ENCODE peak calls at places on chromosome 7, in ten cellular contexts. One of them, this sample, is unnamed.

GRCh38 chr7:142482899-142483658 is 225.2 kb upstream of the PRSS58 start:
- DNase-seq in cardiac fibroblast: peak
- DNase-seq in epithelial cell of proximal tubule: no peak
- DNase-seq in Peyer's patch: no peak
- DNase-seq in ovary: no peak
- DNase-seq in IMR-90: peak
- DNase-seq in cardiac muscle cell: peak
- DNase-seq in gastrocnemius medialis: no peak
- DNase-seq in CD8-positive, alpha-beta T cell: peak
- DNase-seq in heart left ventricle: no peak
- DNase-seq in this sample: peak

GRCh38 chr7:66306243-66306642 is 101.1 kb downstream of the TPST1 start:
- DNase-seq in epithelial cell of proximal tubule: no peak
- DNase-seq in ovary: no peak
- DNase-seq in gastrocnemius medialis: no peak
- DNase-seq in CD8-positive, alpha-beta T cell: no peak
- DNase-seq in Peyer's patch: no peak
- DNase-seq in heart left ventricle: no peak
- DNase-seq in cardiac fibroblast: no peak
- DNase-seq in IMR-90: peak
- DNase-seq in cardiac muscle cell: no peak
- DNase-seq in this sample: no peak

GRCh38 chr7:17186745-17187144 is 111.7 kb upstream of the AHR start:
- DNase-seq in Peyer's patch: no peak
- DNase-seq in epithelial cell of proximal tubule: no peak
- DNase-seq in ovary: no peak
- DNase-seq in CD8-positive, alpha-beta T cell: no peak
- DNase-seq in IMR-90: no peak
- DNase-seq in cardiac fibroblast: no peak
- DNase-seq in heart left ventricle: no peak
- DNase-seq in cardiac muscle cell: no peak
- DNase-seq in gastrocnemius medialis: no peak
- DNase-seq in this sample: no peak

GRCh38 chr7:37211097-37211496 is 237.6 kb downstream of the ELMO1 start:
- DNase-seq in cardiac fibroblast: peak
- DNase-seq in ovary: peak
- DNase-seq in epithelial cell of proximal tubule: no peak
- DNase-seq in CD8-positive, alpha-beta T cell: no peak
- DNase-seq in Peyer's patch: no peak
- DNase-seq in cardiac muscle cell: peak
- DNase-seq in heart left ventricle: peak
- DNase-seq in gastrocnemius medialis: peak
- DNase-seq in IMR-90: peak
- DNase-seq in this sample: peak

GRCh38 chr7:80974396-80975358 is 55.8 kb upstream of the SEMA3C start:
- DNase-seq in ovary: no peak
- DNase-seq in IMR-90: no peak
- DNase-seq in CD8-positive, alpha-beta T cell: no peak
- DNase-seq in cardiac fibroblast: no peak
- DNase-seq in heart left ventricle: no peak
- DNase-seq in gastrocnemius medialis: no peak
- DNase-seq in Peyer's patch: no peak
- DNase-seq in epithelial cell of proximal tubule: no peak
- DNase-seq in cardiac muscle cell: no peak
- DNase-seq in this sample: peak

GRCh38 chr7:8305625-8306388 is 43.8 kb upstream of the ICA1 start:
- DNase-seq in cardiac fibroblast: no peak
- DNase-seq in epithelial cell of proximal tubule: no peak
- DNase-seq in ovary: no peak
- DNase-seq in IMR-90: no peak
- DNase-seq in cardiac muscle cell: no peak
- DNase-seq in heart left ventricle: no peak
- DNase-seq in CD8-positive, alpha-beta T cell: no peak
- DNase-seq in Peyer's patch: no peak
- DNase-seq in gastrocnemius medialis: no peak
- DNase-seq in this sample: no peak

GRCh38 chr7:81383848-81384247 is 386.0 kb downstream of the HGF start:
- DNase-seq in CD8-positive, alpha-beta T cell: no peak
- DNase-seq in ovary: no peak
- DNase-seq in cardiac fibroblast: no peak
- DNase-seq in heart left ventricle: no peak
- DNase-seq in epithelial cell of proximal tubule: no peak
- DNase-seq in Peyer's patch: no peak
- DNase-seq in gastrocnemius medialis: no peak
- DNase-seq in cardiac muscle cell: no peak
- DNase-seq in IMR-90: no peak
- DNase-seq in this sample: no peak

GRCh38 chr7:72183835-72184234 is 228.3 kb downstream of the CALN1 start:
- DNase-seq in cardiac muscle cell: peak
- DNase-seq in epithelial cell of proximal tubule: no peak
- DNase-seq in ovary: no peak
- DNase-seq in Peyer's patch: no peak
- DNase-seq in cardiac fibroblast: no peak
- DNase-seq in CD8-positive, alpha-beta T cell: no peak
- DNase-seq in heart left ventricle: no peak
- DNase-seq in IMR-90: no peak
- DNase-seq in gastrocnemius medialis: no peak
- DNase-seq in this sample: no peak

GRCh38 chr7:136180984-136181383 is 203.8 kb upstream of the MTPN start:
- DNase-seq in Peyer's patch: no peak
- DNase-seq in ovary: no peak
- DNase-seq in cardiac fibroblast: no peak
- DNase-seq in gastrocnemius medialis: no peak
- DNase-seq in epithelial cell of proximal tubule: no peak
- DNase-seq in IMR-90: no peak
- DNase-seq in CD8-positive, alpha-beta T cell: no peak
- DNase-seq in heart left ventricle: no peak
- DNase-seq in cardiac muscle cell: no peak
- DNase-seq in this sample: no peak

GRCh38 chr7:69450436-69450835 is 147.8 kb upstream of the AUTS2 start:
- DNase-seq in heart left ventricle: no peak
- DNase-seq in IMR-90: no peak
- DNase-seq in CD8-positive, alpha-beta T cell: no peak
- DNase-seq in cardiac fibroblast: no peak
- DNase-seq in ovary: no peak
- DNase-seq in gastrocnemius medialis: no peak
- DNase-seq in epithelial cell of proximal tubule: no peak
- DNase-seq in cardiac muscle cell: no peak
- DNase-seq in Peyer's patch: no peak
- DNase-seq in this sample: no peak

GRCh38 chr7:77388055-77388454 is 28.1 kb downstream of the GSAP start:
- DNase-seq in cardiac fibroblast: no peak
- DNase-seq in heart left ventricle: no peak
- DNase-seq in epithelial cell of proximal tubule: no peak
- DNase-seq in ovary: no peak
- DNase-seq in IMR-90: no peak
- DNase-seq in gastrocnemius medialis: no peak
- DNase-seq in CD8-positive, alpha-beta T cell: no peak
- DNase-seq in cardiac muscle cell: no peak
- DNase-seq in Peyer's patch: no peak
- DNase-seq in this sample: no peak

GRCh38 chr7:114922652-114923402 is 933 bp downstream of the MDFIC start:
- DNase-seq in gastrocnemius medialis: peak
- DNase-seq in CD8-positive, alpha-beta T cell: peak
- DNase-seq in ovary: peak
- DNase-seq in epithelial cell of proximal tubule: no peak
- DNase-seq in heart left ventricle: peak
- DNase-seq in IMR-90: peak
- DNase-seq in cardiac muscle cell: peak
- DNase-seq in Peyer's patch: peak
- DNase-seq in cardiac fibroblast: peak
- DNase-seq in this sample: peak

GRCh38 chr7:133936074-133936473 is 191.1 kb upstream of the LRGUK start:
- DNase-seq in IMR-90: peak
- DNase-seq in CD8-positive, alpha-beta T cell: no peak
- DNase-seq in Peyer's patch: no peak
- DNase-seq in heart left ventricle: no peak
- DNase-seq in gastrocnemius medialis: no peak
- DNase-seq in epithelial cell of proximal tubule: no peak
- DNase-seq in cardiac fibroblast: peak
- DNase-seq in cardiac muscle cell: peak
- DNase-seq in ovary: no peak
- DNase-seq in this sample: no peak

GRCh38 chr7:38391751-38392150 is 118.3 kb upstream of the TARP start:
- DNase-seq in heart left ventricle: no peak
- DNase-seq in gastrocnemius medialis: no peak
- DNase-seq in Peyer's patch: no peak
- DNase-seq in ovary: no peak
- DNase-seq in IMR-90: no peak
- DNase-seq in cardiac muscle cell: no peak
- DNase-seq in cardiac fibroblast: no peak
- DNase-seq in CD8-positive, alpha-beta T cell: no peak
- DNase-seq in epithelial cell of proximal tubule: no peak
- DNase-seq in this sample: no peak

GRCh38 chr7:20328692-20329091 is 2.0 kb upstream of the ITGB8 start:
- DNase-seq in epithelial cell of proximal tubule: no peak
- DNase-seq in cardiac fibroblast: no peak
- DNase-seq in IMR-90: no peak
- DNase-seq in CD8-positive, alpha-beta T cell: no peak
- DNase-seq in gastrocnemius medialis: no peak
- DNase-seq in ovary: no peak
- DNase-seq in Peyer's patch: no peak
- DNase-seq in cardiac muscle cell: no peak
- DNase-seq in heart left ventricle: no peak
- DNase-seq in this sample: no peak
- H3K4me3 ChIP-seq in epithelial cell of proximal tubule: peak
- H3K4me3 ChIP-seq in cardiac fibroblast: no peak
- H3K4me3 ChIP-seq in IMR-90: no peak
- H3K4me3 ChIP-seq in CD8-positive, alpha-beta T cell: no peak
- H3K4me3 ChIP-seq in gastrocnemius medialis: no peak
- H3K4me3 ChIP-seq in ovary: no peak
- H3K4me3 ChIP-seq in Peyer's patch: no peak
- H3K4me3 ChIP-seq in cardiac muscle cell: no peak
- H3K4me3 ChIP-seq in heart left ventricle: no peak
- H3K4me3 ChIP-seq in this sample: no peak

GRCh38 chr7:89771003-89771636 is 383.1 kb upstream of the STEAP1 start:
- DNase-seq in cardiac fibroblast: no peak
- DNase-seq in cardiac muscle cell: no peak
- DNase-seq in epithelial cell of proximal tubule: no peak
- DNase-seq in ovary: no peak
- DNase-seq in Peyer's patch: no peak
- DNase-seq in CD8-positive, alpha-beta T cell: no peak
- DNase-seq in heart left ventricle: no peak
- DNase-seq in IMR-90: no peak
- DNase-seq in gastrocnemius medialis: no peak
- DNase-seq in this sample: no peak
- TF ChIP-seq CTCF in cardiac fibroblast: no peak
- TF ChIP-seq CTCF in cardiac muscle cell: no peak
- TF ChIP-seq CTCF in epithelial cell of proximal tubule: peak
- TF ChIP-seq CTCF in ovary: no peak
- TF ChIP-seq CTCF in Peyer's patch: no peak
- TF ChIP-seq CTCF in CD8-positive, alpha-beta T cell: no peak
- TF ChIP-seq CTCF in heart left ventricle: no peak
- TF ChIP-seq CTCF in IMR-90: no peak
- TF ChIP-seq CTCF in gastrocnemius medialis: no peak
- TF ChIP-seq CTCF in this sample: peak

GRCh38 chr7:139774376-139774775 is 3.4 kb downstream of the HIPK2 start:
- DNase-seq in IMR-90: peak
- DNase-seq in gastrocnemius medialis: no peak
- DNase-seq in epithelial cell of proximal tubule: no peak
- DNase-seq in cardiac muscle cell: peak
- DNase-seq in ovary: no peak
- DNase-seq in heart left ventricle: no peak
- DNase-seq in Peyer's patch: no peak
- DNase-seq in cardiac fibroblast: peak
- DNase-seq in CD8-positive, alpha-beta T cell: no peak
- DNase-seq in this sample: peak

GRCh38 chr7:139772837-139773236 is 5.0 kb downstream of the HIPK2 start:
- DNase-seq in CD8-positive, alpha-beta T cell: no peak
- DNase-seq in heart left ventricle: no peak
- DNase-seq in ovary: no peak
- DNase-seq in IMR-90: no peak
- DNase-seq in epithelial cell of proximal tubule: no peak
- DNase-seq in gastrocnemius medialis: no peak
- DNase-seq in Peyer's patch: no peak
- DNase-seq in cardiac muscle cell: no peak
- DNase-seq in cardiac fibroblast: no peak
- DNase-seq in this sample: no peak

GRCh38 chr7:139773372-139773771 is 4.4 kb downstream of the HIPK2 start:
- DNase-seq in epithelial cell of proximal tubule: no peak
- DNase-seq in ovary: no peak
- DNase-seq in CD8-positive, alpha-beta T cell: no peak
- DNase-seq in cardiac fibroblast: no peak
- DNase-seq in IMR-90: no peak
- DNase-seq in gastrocnemius medialis: no peak
- DNase-seq in cardiac muscle cell: no peak
- DNase-seq in Peyer's patch: no peak
- DNase-seq in heart left ventricle: no peak
- DNase-seq in this sample: no peak

GRCh38 chr7:139771001-139771956 is 6.5 kb downstream of the HIPK2 start:
- DNase-seq in ovary: no peak
- DNase-seq in IMR-90: peak
- DNase-seq in epithelial cell of proximal tubule: no peak
- DNase-seq in cardiac muscle cell: peak
- DNase-seq in heart left ventricle: no peak
- DNase-seq in cardiac fibroblast: peak
- DNase-seq in CD8-positive, alpha-beta T cell: no peak
- DNase-seq in gastrocnemius medialis: no peak
- DNase-seq in Peyer's patch: no peak
- DNase-seq in this sample: peak

GRCh38 chr7:139772115-139772514 is 5.7 kb downstream of the HIPK2 start:
- DNase-seq in heart left ventricle: no peak
- DNase-seq in cardiac muscle cell: peak
- DNase-seq in cardiac fibroblast: no peak
- DNase-seq in Peyer's patch: no peak
- DNase-seq in gastrocnemius medialis: no peak
- DNase-seq in epithelial cell of proximal tubule: no peak
- DNase-seq in ovary: no peak
- DNase-seq in IMR-90: no peak
- DNase-seq in CD8-positive, alpha-beta T cell: no peak
- DNase-seq in this sample: peak
- H3K4me3 ChIP-seq in heart left ventricle: no peak
- H3K4me3 ChIP-seq in cardiac muscle cell: no peak
- H3K4me3 ChIP-seq in cardiac fibroblast: no peak
- H3K4me3 ChIP-seq in Peyer's patch: no peak
- H3K4me3 ChIP-seq in gastrocnemius medialis: no peak
- H3K4me3 ChIP-seq in epithelial cell of proximal tubule: no peak
- H3K4me3 ChIP-seq in ovary: no peak
- H3K4me3 ChIP-seq in IMR-90: no peak
- H3K4me3 ChIP-seq in CD8-positive, alpha-beta T cell: no peak
- H3K4me3 ChIP-seq in this sample: no peak

DNA sequence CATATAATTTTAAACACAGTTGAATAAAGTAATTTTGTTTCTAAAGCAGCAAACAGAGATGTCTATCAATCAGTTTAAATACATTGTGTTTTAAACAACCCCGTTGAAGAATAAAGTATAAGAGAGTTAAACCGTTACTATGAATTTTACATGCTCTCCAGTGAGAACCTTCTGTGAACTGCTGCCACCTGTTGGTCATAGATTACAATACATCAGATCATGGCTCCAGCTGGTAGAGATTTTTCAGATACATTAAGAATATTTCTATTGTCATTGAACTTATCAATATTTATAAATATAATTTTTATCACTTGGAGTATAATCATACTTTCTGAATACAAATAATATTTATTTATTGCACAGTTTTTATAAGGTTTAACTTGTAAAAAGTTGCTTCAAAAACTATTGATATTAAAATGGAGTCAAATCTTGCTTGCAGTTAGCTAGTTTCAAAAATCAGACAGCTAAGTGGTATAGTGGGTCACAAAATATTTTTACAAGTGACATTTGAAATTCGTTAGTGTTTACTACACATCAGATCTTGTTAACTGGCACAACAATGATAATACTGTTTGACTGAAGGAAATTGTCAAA is 561.1 kb upstream of the PHF14 start:
- DNase-seq in cardiac muscle cell: peak
- DNase-seq in ovary: no peak
- DNase-seq in epithelial cell of proximal tubule: no peak
- DNase-seq in IMR-90: peak
- DNase-seq in CD8-positive, alpha-beta T cell: no peak
- DNase-seq in cardiac fibroblast: peak
- DNase-seq in Peyer's patch: no peak
- DNase-seq in gastrocnemius medialis: no peak
- DNase-seq in heart left ventricle: peak
- DNase-seq in this sample: peak
- TF ChIP-seq CTCF in cardiac muscle cell: peak
- TF ChIP-seq CTCF in ovary: no peak
- TF ChIP-seq CTCF in epithelial cell of proximal tubule: peak
- TF ChIP-seq CTCF in IMR-90: peak
- TF ChIP-seq CTCF in CD8-positive, alpha-beta T cell: peak
- TF ChIP-seq CTCF in cardiac fibroblast: peak
- TF ChIP-seq CTCF in Peyer's patch: no peak
- TF ChIP-seq CTCF in gastrocnemius medialis: no peak
- TF ChIP-seq CTCF in heart left ventricle: peak
- TF ChIP-seq CTCF in this sample: peak